ENCODE peak calls at places on chromosomes 7 and 10, in six cellular contexts. F, Y, A, T, H and S are unnamed samples.

GRCh38 chr10:79182763-79183467 is 114.1 kb downstream of the ZMIZ1 start:
- DNase-seq in F (no peak), Y (no peak), A (no peak), T (no peak), H (no peak), S (no peak)

GRCh38 chr7:132738254-132738653 is 162.0 kb upstream of the PLXNA4 start:
- DNase-seq in T (peak; percentile 89), A (no peak), Y (no peak), F (peak; percentile 45), H (peak; percentile 90), S (no peak)

GRCh38 chr10:43842072-43842471 is 193.4 kb upstream of the ZNF32 start:
- DNase-seq in Y (no peak), A (no peak), T (no peak), F (no peak), H (no peak), S (no peak)

GRCh38 chr7:100418930-100419659 is 9.4 kb downstream of the ZCWPW1 start:
- DNase-seq in H (no peak), Y (no peak), A (no peak), T (no peak), F (no peak), S (no peak)

GRCh38 chr7:43904533-43905208 is 1.7 kb downstream of the URGCP start:
- DNase-seq in T (no peak), A (no peak), H (peak; percentile 66), Y (no peak), F (no peak), S (no peak)

GRCh38 chr10:28359334-28359733 is 56.5 kb upstream of the MPP7 start:
- DNase-seq in A (no peak), Y (no peak), T (no peak), F (no peak), H (peak; percentile 49), S (no peak)

GRCh38 chr7:157439149-157439548 is 102.3 kb downstream of the DNAJB6 start:
- DNase-seq in Y (no peak), H (no peak), F (no peak), A (no peak), T (no peak), S (no peak)

GRCh38 chr7:90552521-90552920 is 43.6 kb upstream of the CDK14 start:
- DNase-seq in A (no peak), H (peak; percentile 52), T (no peak), F (no peak), Y (no peak), S (no peak)

GRCh38 chr10:130203626-130204025 is 67.4 kb downstream of the GLRX3 start:
- DNase-seq in H (no peak), T (no peak), A (no peak), Y (no peak), F (no peak), S (no peak)

GRCh38 chr10:21496285-21497176 is 29.0 kb downstream of the SKIDA1 start:
- DNase-seq in A (peak; percentile 53), F (no peak), Y (no peak), T (no peak), H (peak; percentile 45), S (peak; percentile 71)

GRCh38 chr10:84613336-84614021 is 285.1 kb downstream of the CCSER2 start:
- DNase-seq in T (no peak), H (peak; percentile 86), F (no peak), Y (no peak), A (peak; percentile 56), S (no peak)

GRCh38 chr10:49631975-49632374 is 18.1 kb downstream of the CHAT start:
- DNase-seq in H (no peak), Y (no peak), A (no peak), F (no peak), T (no peak), S (no peak)

DNA sequence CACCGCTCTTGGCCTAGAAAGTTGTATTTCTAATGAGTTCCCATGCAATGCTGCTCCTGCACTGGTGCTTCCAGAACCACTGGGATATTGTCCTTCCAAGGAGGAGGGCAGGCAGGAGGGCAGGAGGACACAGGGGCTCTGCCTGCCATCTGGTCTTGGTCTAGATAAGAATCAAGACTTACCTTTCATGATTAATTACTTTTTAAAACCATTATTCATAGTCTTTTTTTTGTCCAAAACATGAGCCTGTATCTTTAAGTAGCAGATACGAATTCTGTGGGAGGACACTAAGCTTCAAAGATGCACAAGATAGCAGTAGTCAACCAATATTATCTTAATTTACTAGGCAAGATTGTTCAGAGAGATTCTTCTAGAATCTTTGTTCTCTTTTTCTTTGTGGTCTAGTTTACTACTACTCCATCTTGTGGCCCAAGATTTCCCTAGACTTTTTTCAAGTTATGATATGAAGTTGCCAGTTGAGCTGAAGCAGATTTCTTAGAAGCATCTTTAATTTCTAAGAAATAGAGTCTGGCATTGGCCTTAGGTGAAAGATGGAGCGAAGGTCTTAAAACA is 57.6 kb downstream of the RBM33 start:
- DNase-seq in F (no peak), Y (no peak), A (no peak), H (peak; percentile 7), T (no peak), S (no peak)
- TF ChIP-seq CTCF in F (no peak), Y (no peak), A (no peak), H (no peak), T (no peak), S (no peak)

GRCh38 chr7:128869944-128870285 is 7.3 kb downstream of the ATP6V1F start:
- DNase-seq in A (no peak), T (no peak), Y (no peak), F (no peak), H (no peak), S (peak; percentile 46)

GRCh38 chr7:128871050-128871449 is 8.4 kb downstream of the ATP6V1F start:
- DNase-seq in A (no peak), Y (no peak), T (no peak), F (no peak), H (no peak), S (no peak)

GRCh38 chr7:128873234-128873633 is 10.6 kb downstream of the ATP6V1F start:
- DNase-seq in A (no peak), Y (no peak), T (no peak), F (no peak), H (no peak), S (no peak)

GRCh38 chr7:128874140-128875031 is 11.7 kb downstream of the ATP6V1F start:
- DNase-seq in H (no peak), A (no peak), T (no peak), Y (no peak), F (no peak), S (no peak)

GRCh38 chr7:128872394-128872824 is 9.8 kb downstream of the ATP6V1F start:
- DNase-seq in F (no peak), T (no peak), A (no peak), H (peak; percentile 79), Y (no peak), S (peak; percentile 20)
- TF ChIP-seq CTCF in F (no peak), T (peak; percentile 8), A (no peak), H (peak; percentile 22), Y (no peak), S (no peak)

GRCh38 chr10:113279262-113279661 is 273.6 kb upstream of the HABP2 start:
- DNase-seq in H (no peak), F (no peak), T (no peak), A (no peak), Y (no peak), S (no peak)

GRCh38 chr10:113285291-113285690 is 267.6 kb upstream of the HABP2 start:
- DNase-seq in T (no peak), Y (no peak), F (no peak), H (no peak), A (no peak), S (no peak)

GRCh38 chr10:113287592-113287991 is 265.3 kb upstream of the HABP2 start:
- DNase-seq in F (no peak), A (no peak), H (no peak), Y (no peak), T (no peak), S (no peak)

GRCh38 chr10:113284635-113285034 is 268.2 kb upstream of the HABP2 start:
- DNase-seq in T (no peak), Y (no peak), H (no peak), A (no peak), F (no peak), S (no peak)

GRCh38 chr10:113283189-113283588 is 269.7 kb upstream of the HABP2 start:
- DNase-seq in F (no peak), H (no peak), A (no peak), T (no peak), Y (no peak), S (no peak)
- TF ChIP-seq CTCF in F (no peak), H (no peak), A (no peak), T (no peak), Y (no peak), S (no peak)

GRCh38 chr7:45920543-45921380 is at the start of gene IGFBP3:
- DNase-seq in T (no peak), H (peak; percentile 75), A (peak; percentile 84), Y (no peak), F (no peak), S (no peak)
- TF ChIP-seq CTCF in T (no peak), H (no peak), A (no peak), Y (no peak), F (no peak), S (no peak)

GRCh38 chr7:42128703-42129102 is 108.3 kb downstream of the GLI3 start:
- DNase-seq in Y (no peak), F (no peak), H (peak; percentile 38), T (no peak), A (no peak), S (peak; percentile 15)
- TF ChIP-seq CTCF in Y (no peak), F (peak; percentile 9), H (peak; percentile 28), T (peak; percentile 9), A (no peak), S (no peak)

DNA sequence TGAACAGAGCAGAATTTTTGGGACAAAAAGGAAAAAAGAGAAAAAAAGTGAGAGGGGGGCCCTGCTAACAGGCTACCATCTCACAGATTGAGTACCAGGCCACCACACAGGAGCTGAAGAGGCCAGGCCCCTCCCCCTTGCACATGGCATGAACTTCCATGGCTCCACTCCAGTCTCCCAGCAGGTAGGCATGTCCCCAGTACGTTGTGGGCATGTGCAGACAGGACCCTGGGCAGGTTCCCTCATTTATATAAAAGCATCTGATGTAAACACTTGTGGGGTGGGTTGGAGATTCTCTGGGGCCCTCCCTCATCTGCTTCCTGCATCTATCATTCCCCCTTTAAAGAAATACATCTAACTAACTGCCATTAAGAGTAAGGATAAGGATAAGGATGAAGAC is 45.0 kb upstream of the AKR1C1 start:
- DNase-seq in A (no peak), H (peak; percentile 54), T (no peak), F (no peak), Y (no peak), S (no peak)
- TF ChIP-seq CTCF in A (no peak), H (no peak), T (no peak), F (no peak), Y (no peak), S (no peak)

DNA sequence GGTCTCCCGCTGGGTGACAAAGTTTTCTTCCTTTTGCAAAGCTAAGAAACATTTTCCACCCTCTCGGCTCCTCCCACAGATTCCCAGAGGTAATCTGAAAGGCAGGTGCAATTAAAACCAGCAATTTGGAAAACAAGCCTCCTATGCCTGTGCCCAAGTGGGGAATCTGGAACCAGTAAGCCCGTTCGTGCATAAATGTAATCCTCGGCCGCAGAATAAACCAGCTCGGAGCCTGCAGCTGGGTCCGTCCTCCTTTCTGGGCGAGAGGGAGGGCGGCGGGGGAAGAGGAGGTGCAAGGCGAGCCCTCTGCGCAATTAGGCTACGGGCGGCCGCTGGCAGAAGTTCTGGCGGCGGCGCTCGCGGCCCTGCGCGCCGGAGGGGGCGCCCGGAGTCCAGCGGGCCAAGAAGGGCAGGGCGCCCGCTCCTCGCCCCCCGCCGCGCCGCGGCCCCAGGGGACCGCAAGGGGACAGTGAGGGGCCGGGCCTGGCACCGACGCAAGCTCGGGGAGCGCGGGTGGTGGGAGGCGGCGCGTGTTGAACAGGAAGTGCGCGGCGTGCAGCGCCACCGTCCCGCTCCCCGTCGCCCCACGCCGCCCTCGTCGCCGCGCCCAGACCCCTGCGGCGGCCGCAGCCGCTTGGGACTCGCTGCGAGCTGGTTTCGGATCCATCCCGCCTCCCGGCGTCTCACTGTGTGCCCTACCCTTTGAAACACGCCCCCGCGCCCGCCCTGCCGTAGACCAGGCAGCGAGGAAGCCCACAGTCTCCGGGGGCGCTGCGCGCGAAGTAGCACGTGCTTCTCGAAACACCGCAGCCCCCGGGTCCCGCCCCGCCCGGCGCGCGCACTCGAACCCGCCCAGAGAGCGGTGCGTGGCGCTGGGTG is at the start of gene PRKAG2:
- DNase-seq in Y (peak; percentile 63), T (no peak), A (peak; percentile 39), H (peak; percentile 39), F (no peak), S (peak; percentile 85)
- TF ChIP-seq CTCF in Y (no peak), T (no peak), A (no peak), H (no peak), F (no peak), S (no peak)